ENCODE peak calls at places on chromosomes 13 and 19, in nine cellular contexts. W is WTC11, X is kidney epithelial cell, S is ovary, C is DND-41, B is tibial artery, H is coronary artery, Z is GM12878, T is GM10248. R is an unnamed sample.

GRCh38 chr19:9641810-9642209 is 20.8 kb upstream of the ZNF561 start:
- DNase-seq in W (no peak), X (no peak), S (no peak), C (no peak), B (no peak), H (no peak), Z (no peak), T (no peak), R (no peak)

GRCh38 chr13:114161028-114161556 is 18.0 kb upstream of the CFAP97D2 start:
- DNase-seq in W (no peak), X (no peak), S (no peak), C (no peak), B (no peak), H (no peak), Z (no peak), T (no peak), R (no peak)

GRCh38 chr19:23509686-23510450 is 114.6 kb upstream of the ZNF91 start:
- DNase-seq in W (no peak), X (no peak), S (no peak), C (no peak), B (no peak), H (no peak), Z (no peak), T (no peak), R (no peak)

GRCh38 chr19:52936151-52936957 is 13.1 kb upstream of the ZNF888 start:
- DNase-seq in W (no peak), X (no peak), S (no peak), C (no peak), B (no peak), H (no peak), Z (peak; percentile 36), T (no peak), R (no peak)

GRCh38 chr19:16888629-16889371 is at the start of gene F2RL3:
- DNase-seq in W (no peak), X (no peak), S (peak; percentile 88), C (no peak), B (peak; percentile 33), H (no peak), Z (no peak), T (peak; percentile 69), R (no peak)

GRCh38 chr19:58570770-58571574 is 2.2 kb downstream of the MZF1 start:
- DNase-seq in W (peak; percentile 6), X (no peak), S (peak; percentile 60), C (peak; percentile 4), B (no peak), H (no peak), Z (no peak), T (no peak), R (peak; percentile 15)

GRCh38 chr19:1104452-1105216 is 840 bp downstream of the GPX4 start:
- DNase-seq in W (peak; percentile 78), X (no peak), S (peak; percentile 83), C (peak; percentile 69), B (peak; percentile 70), H (peak; percentile 89), Z (no peak), T (peak; percentile 85), R (peak; percentile 83)

GRCh38 chr13:71327266-71327665 is 539.7 kb downstream of the DACH1 start:
- DNase-seq in W (no peak), X (no peak), S (no peak), C (no peak), B (no peak), H (no peak), Z (no peak), T (no peak), R (no peak)

GRCh38 chr13:106110241-106110855 is 425.1 kb downstream of the EFNB2 start:
- DNase-seq in W (no peak), X (no peak), S (no peak), C (no peak), B (no peak), H (no peak), Z (no peak), T (no peak), R (no peak)

GRCh38 chr13:111531505-111531904 is 211.1 kb downstream of the TEX29 start:
- DNase-seq in W (no peak), X (no peak), S (no peak), C (no peak), B (no peak), H (peak; percentile 54), Z (no peak), T (no peak), R (no peak)

GRCh38 chr13:80881495-80882482 is 540.9 kb upstream of the SPRY2 start:
- DNase-seq in W (no peak), X (peak; percentile 10), S (no peak), C (no peak), B (no peak), H (no peak), Z (no peak), T (no peak), R (no peak)

GRCh38 chr13:31909889-31910551 is 121.6 kb upstream of the FRY start:
- DNase-seq in W (no peak), X (peak; percentile 18), S (peak; percentile 46), C (peak; percentile 44), B (no peak), H (no peak), Z (peak; percentile 37), T (peak; percentile 30), R (no peak)

GRCh38 chr13:31912641-31913401 is 118.8 kb upstream of the FRY start:
- DNase-seq in W (no peak), X (no peak), S (no peak), C (no peak), B (no peak), H (no peak), Z (no peak), T (no peak), R (no peak)

GRCh38 chr13:31910633-31911032 is 120.9 kb upstream of the FRY start:
- DNase-seq in W (no peak), X (no peak), S (no peak), C (no peak), B (no peak), H (no peak), Z (no peak), T (no peak), R (no peak)

GRCh38 chr13:31914843-31915242 is 116.7 kb upstream of the FRY start:
- DNase-seq in W (no peak), X (no peak), S (no peak), C (no peak), B (no peak), H (no peak), Z (no peak), T (no peak), R (no peak)

DNA sequence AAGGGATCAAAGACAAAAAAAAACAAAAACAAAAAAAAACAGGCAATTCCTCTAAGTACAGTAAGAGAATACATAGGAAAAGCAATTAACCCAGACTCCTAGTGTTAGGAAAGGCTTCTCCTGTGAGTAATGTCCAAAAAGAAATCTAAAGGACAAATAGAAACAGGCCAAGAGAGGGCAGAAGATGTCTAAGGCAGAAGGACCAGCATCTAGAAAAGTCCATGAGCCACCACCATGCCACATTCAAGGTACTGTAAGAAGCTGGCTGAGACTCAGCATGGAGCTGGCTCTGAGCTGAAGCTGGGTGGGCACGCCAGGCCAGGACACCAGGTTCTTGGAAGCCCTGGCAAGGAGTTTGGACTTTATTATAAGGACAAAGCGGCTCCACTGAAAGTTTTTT is 118.1 kb upstream of the FRY start:
- DNase-seq in W (no peak), X (no peak), S (no peak), C (no peak), B (no peak), H (no peak), Z (no peak), T (no peak), R (no peak)
- TF ChIP-seq CTCF in W (no peak), X (no peak), S (no peak), C (no peak), B (no peak), H (no peak), Z (no peak), T (no peak), R (no peak)

GRCh38 chr13:61030445-61030844 is 385.2 kb downstream of the PCDH20 start:
- DNase-seq in W (no peak), X (no peak), S (no peak), C (no peak), B (no peak), H (no peak), Z (no peak), T (no peak), R (no peak)

GRCh38 chr13:61024046-61024445 is 391.6 kb downstream of the PCDH20 start:
- DNase-seq in W (no peak), X (no peak), S (no peak), C (no peak), B (no peak), H (no peak), Z (no peak), T (no peak), R (no peak)

DNA sequence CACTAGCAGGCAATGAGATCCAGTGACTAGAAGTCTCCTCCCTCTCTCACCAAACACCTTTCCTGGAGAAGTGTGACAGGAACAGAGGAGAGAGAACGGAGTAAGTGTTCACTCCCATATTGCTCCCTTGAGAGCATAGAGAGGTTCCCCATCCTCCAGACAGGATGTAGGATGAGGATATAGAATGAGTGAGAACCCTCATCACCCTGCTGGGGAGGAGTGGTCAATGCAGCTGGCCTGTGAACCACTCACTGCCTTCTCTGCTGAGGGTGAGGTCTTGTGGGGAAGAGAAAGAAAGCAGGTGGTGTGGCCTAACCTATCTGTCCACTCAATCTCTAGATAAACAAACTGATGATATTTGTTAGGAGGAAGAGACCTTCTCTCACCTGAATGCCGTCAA is 386.6 kb downstream of the PCDH20 start:
- DNase-seq in W (peak; percentile 36), X (no peak), S (no peak), C (peak; percentile 16), B (no peak), H (no peak), Z (no peak), T (no peak), R (no peak)
- TF ChIP-seq CTCF in W (no peak), X (no peak), S (no peak), C (peak; percentile 22), B (no peak), H (no peak), Z (no peak), T (no peak), R (no peak)

GRCh38 chr19:34960940-34961679 is 2.9 kb downstream of the ZNF792 start:
- DNase-seq in W (no peak), X (no peak), S (no peak), C (no peak), B (no peak), H (no peak), Z (no peak), T (no peak), R (no peak)
- TF ChIP-seq CTCF in W (no peak), X (no peak), S (no peak), C (no peak), B (no peak), H (no peak), Z (no peak), T (no peak), R (no peak)

DNA sequence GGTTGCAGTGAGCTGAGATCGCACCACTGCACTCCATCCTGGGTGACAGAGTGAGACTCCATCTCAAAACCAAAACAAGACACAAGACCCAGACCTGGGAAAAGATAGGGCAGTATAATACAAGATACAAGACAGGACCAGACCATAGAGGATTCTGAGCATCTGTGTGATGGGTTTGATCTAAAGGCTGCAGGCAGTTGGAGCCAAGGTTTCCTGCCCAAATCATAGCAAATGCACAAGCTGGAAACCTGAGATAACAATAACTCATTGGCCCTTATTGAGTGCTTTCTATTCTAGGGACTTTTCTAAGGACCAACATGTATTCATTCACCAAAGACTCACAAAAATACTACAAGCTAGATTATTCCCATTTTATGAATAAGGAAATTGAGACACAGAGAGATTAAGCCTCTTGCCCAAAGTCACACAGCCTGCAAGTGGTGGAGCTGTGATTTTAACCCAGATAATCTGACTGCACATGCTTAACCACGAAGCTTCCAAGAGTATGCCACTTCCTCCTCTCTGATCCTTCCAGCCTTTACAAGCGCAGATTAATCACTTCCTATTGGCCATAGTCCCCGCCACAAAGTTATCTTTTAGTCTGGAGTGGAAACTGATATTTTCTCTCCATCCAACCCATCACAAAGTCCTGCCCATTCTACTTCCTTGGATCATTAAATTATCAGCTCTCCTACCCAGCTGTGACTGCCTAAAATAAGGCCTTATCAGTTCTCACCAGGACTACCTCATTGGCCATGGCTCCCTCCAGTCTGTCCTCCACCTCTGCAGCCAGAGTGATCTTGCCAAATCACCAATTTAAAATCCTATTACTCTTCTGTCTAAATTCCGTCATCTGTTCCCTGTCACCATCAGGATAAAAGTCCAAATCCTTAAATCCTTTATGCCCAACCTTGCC is 147.2 kb downstream of the FLT1 start:
- DNase-seq in W (no peak), X (no peak), S (no peak), C (peak; percentile 58), B (no peak), H (no peak), Z (no peak), T (no peak), R (no peak)
- TF ChIP-seq CTCF in W (no peak), X (no peak), S (no peak), C (no peak), B (no peak), H (no peak), Z (no peak), T (no peak), R (no peak)

R was measured in natural killer cell.